ENCODE peak calls at places on chromosomes 12 and 14, in six cellular contexts. One of them, this sample, is unnamed.

GRCh38 chr12:87667378-87667777 is 361.8 kb downstream of the C12orf50 start:
- DNase-seq in stimulated activated CD8-positive, alpha-beta memory T cell treated with anti-CD3 and anti-CD28 coated beads, Interleukin-12 subunit alpha, Interleukin-12 subunit beta, amount 100 ng/mL, for 1 hour: no peak
- DNase-seq in stimulated activated CD4-positive, alpha-beta T cell treated with anti-CD3 and anti-CD28 coated beads, Interleukin-12 subunit alpha, Interleukin-12 subunit beta, amount 100 ng/mL, for 48 hours: no peak
- DNase-seq in frontal cortex: no peak
- DNase-seq in ELR: peak
- DNase-seq in NCI-H2107: no peak
- DNase-seq in this sample: no peak

GRCh38 chr14:37185670-37186069 is 12.1 kb upstream of the MIPOL1 start:
- DNase-seq in frontal cortex: no peak
- DNase-seq in stimulated activated CD4-positive, alpha-beta T cell treated with anti-CD3 and anti-CD28 coated beads, Interleukin-12 subunit alpha, Interleukin-12 subunit beta, amount 100 ng/mL, for 48 hours: no peak
- DNase-seq in NCI-H2107: no peak
- DNase-seq in stimulated activated CD8-positive, alpha-beta memory T cell treated with anti-CD3 and anti-CD28 coated beads, Interleukin-12 subunit alpha, Interleukin-12 subunit beta, amount 100 ng/mL, for 1 hour: no peak
- DNase-seq in ELR: no peak
- DNase-seq in this sample: no peak

GRCh38 chr14:95299271-95299670 is 20.4 kb downstream of the CLMN start:
- DNase-seq in stimulated activated CD8-positive, alpha-beta memory T cell treated with anti-CD3 and anti-CD28 coated beads, Interleukin-12 subunit alpha, Interleukin-12 subunit beta, amount 100 ng/mL, for 1 hour: no peak
- DNase-seq in NCI-H2107: no peak
- DNase-seq in stimulated activated CD4-positive, alpha-beta T cell treated with anti-CD3 and anti-CD28 coated beads, Interleukin-12 subunit alpha, Interleukin-12 subunit beta, amount 100 ng/mL, for 48 hours: no peak
- DNase-seq in ELR: no peak
- DNase-seq in frontal cortex: no peak
- DNase-seq in this sample: no peak

GRCh38 chr12:26318661-26319068 is 123.3 kb downstream of the SSPN start:
- DNase-seq in frontal cortex: no peak
- DNase-seq in stimulated activated CD8-positive, alpha-beta memory T cell treated with anti-CD3 and anti-CD28 coated beads, Interleukin-12 subunit alpha, Interleukin-12 subunit beta, amount 100 ng/mL, for 1 hour: no peak
- DNase-seq in stimulated activated CD4-positive, alpha-beta T cell treated with anti-CD3 and anti-CD28 coated beads, Interleukin-12 subunit alpha, Interleukin-12 subunit beta, amount 100 ng/mL, for 48 hours: no peak
- DNase-seq in ELR: peak
- DNase-seq in NCI-H2107: no peak
- DNase-seq in this sample: peak

GRCh38 chr12:80187660-80188090 is 88.3 kb downstream of the OTOGL start:
- DNase-seq in NCI-H2107: peak
- DNase-seq in ELR: peak
- DNase-seq in frontal cortex: no peak
- DNase-seq in stimulated activated CD8-positive, alpha-beta memory T cell treated with anti-CD3 and anti-CD28 coated beads, Interleukin-12 subunit alpha, Interleukin-12 subunit beta, amount 100 ng/mL, for 1 hour: no peak
- DNase-seq in stimulated activated CD4-positive, alpha-beta T cell treated with anti-CD3 and anti-CD28 coated beads, Interleukin-12 subunit alpha, Interleukin-12 subunit beta, amount 100 ng/mL, for 48 hours: no peak
- DNase-seq in this sample: no peak

GRCh38 chr14:101459392-101459900 is 101.8 kb upstream of the DIO3 start:
- DNase-seq in NCI-H2107: no peak
- DNase-seq in stimulated activated CD8-positive, alpha-beta memory T cell treated with anti-CD3 and anti-CD28 coated beads, Interleukin-12 subunit alpha, Interleukin-12 subunit beta, amount 100 ng/mL, for 1 hour: no peak
- DNase-seq in frontal cortex: no peak
- DNase-seq in ELR: no peak
- DNase-seq in stimulated activated CD4-positive, alpha-beta T cell treated with anti-CD3 and anti-CD28 coated beads, Interleukin-12 subunit alpha, Interleukin-12 subunit beta, amount 100 ng/mL, for 48 hours: no peak
- DNase-seq in this sample: no peak

GRCh38 chr14:21525571-21525970 is 575 bp downstream of the SALL2 start:
- DNase-seq in stimulated activated CD8-positive, alpha-beta memory T cell treated with anti-CD3 and anti-CD28 coated beads, Interleukin-12 subunit alpha, Interleukin-12 subunit beta, amount 100 ng/mL, for 1 hour: no peak
- DNase-seq in NCI-H2107: peak
- DNase-seq in ELR: no peak
- DNase-seq in stimulated activated CD4-positive, alpha-beta T cell treated with anti-CD3 and anti-CD28 coated beads, Interleukin-12 subunit alpha, Interleukin-12 subunit beta, amount 100 ng/mL, for 48 hours: no peak
- DNase-seq in frontal cortex: no peak
- DNase-seq in this sample: no peak

GRCh38 chr14:51004801-51005526 is 60.7 kb upstream of the PYGL start:
- DNase-seq in stimulated activated CD8-positive, alpha-beta memory T cell treated with anti-CD3 and anti-CD28 coated beads, Interleukin-12 subunit alpha, Interleukin-12 subunit beta, amount 100 ng/mL, for 1 hour: no peak
- DNase-seq in ELR: peak
- DNase-seq in NCI-H2107: no peak
- DNase-seq in stimulated activated CD4-positive, alpha-beta T cell treated with anti-CD3 and anti-CD28 coated beads, Interleukin-12 subunit alpha, Interleukin-12 subunit beta, amount 100 ng/mL, for 48 hours: no peak
- DNase-seq in frontal cortex: no peak
- DNase-seq in this sample: no peak

GRCh38 chr14:60865378-60866127 is 115.3 kb downstream of the TRMT5 start:
- DNase-seq in ELR: no peak
- DNase-seq in frontal cortex: no peak
- DNase-seq in stimulated activated CD8-positive, alpha-beta memory T cell treated with anti-CD3 and anti-CD28 coated beads, Interleukin-12 subunit alpha, Interleukin-12 subunit beta, amount 100 ng/mL, for 1 hour: no peak
- DNase-seq in stimulated activated CD4-positive, alpha-beta T cell treated with anti-CD3 and anti-CD28 coated beads, Interleukin-12 subunit alpha, Interleukin-12 subunit beta, amount 100 ng/mL, for 48 hours: no peak
- DNase-seq in NCI-H2107: no peak
- DNase-seq in this sample: no peak

This sample was measured in GM20000.